ENCODE peak calls at places on chromosomes 7 and 10, in ten cellular contexts. One of them, this sample, is unnamed.
A peak's percentile ranks its signal among the peaks of the same experiment; 100 is the strongest.

GRCh38 chr7:70027864-70028263 is 429.6 kb downstream of the AUTS2 start:
- DNase-seq in effector memory CD4-positive, alpha-beta T cell: no peak
- DNase-seq in colonic mucosa: no peak
- DNase-seq in PC-3: no peak
- DNase-seq in HCT116: no peak
- DNase-seq in Peyer's patch: no peak
- DNase-seq in ascending aorta: no peak
- DNase-seq in brain microvascular endothelial cell: no peak
- DNase-seq in mammary epithelial cell: no peak
- DNase-seq in transverse colon: no peak
- DNase-seq in this sample: no peak

GRCh38 chr10:57785546-57785945 is 482.1 kb downstream of the IPMK start:
- DNase-seq in HCT116: no peak
- DNase-seq in PC-3: peak; percentile 89
- DNase-seq in mammary epithelial cell: peak; percentile 60
- DNase-seq in brain microvascular endothelial cell: no peak
- DNase-seq in Peyer's patch: no peak
- DNase-seq in colonic mucosa: no peak
- DNase-seq in effector memory CD4-positive, alpha-beta T cell: no peak
- DNase-seq in transverse colon: no peak
- DNase-seq in ascending aorta: no peak
- DNase-seq in this sample: no peak

GRCh38 chr7:47581442-47581820 is 480 bp downstream of the TNS3 start:
- DNase-seq in Peyer's patch: peak; percentile 74
- DNase-seq in mammary epithelial cell: no peak
- DNase-seq in brain microvascular endothelial cell: no peak
- DNase-seq in HCT116: no peak
- DNase-seq in effector memory CD4-positive, alpha-beta T cell: no peak
- DNase-seq in ascending aorta: no peak
- DNase-seq in PC-3: peak; percentile 25
- DNase-seq in colonic mucosa: peak; percentile 80
- DNase-seq in transverse colon: peak; percentile 63
- DNase-seq in this sample: no peak

GRCh38 chr10:70781461-70782051 is 3.6 kb downstream of the TBATA start:
- DNase-seq in Peyer's patch: no peak
- DNase-seq in effector memory CD4-positive, alpha-beta T cell: no peak
- DNase-seq in ascending aorta: no peak
- DNase-seq in HCT116: no peak
- DNase-seq in transverse colon: no peak
- DNase-seq in mammary epithelial cell: no peak
- DNase-seq in brain microvascular endothelial cell: no peak
- DNase-seq in colonic mucosa: no peak
- DNase-seq in PC-3: no peak
- DNase-seq in this sample: no peak

GRCh38 chr7:143015102-143015501 is 11.8 kb downstream of the OR9A2 start:
- DNase-seq in mammary epithelial cell: no peak
- DNase-seq in ascending aorta: no peak
- DNase-seq in HCT116: no peak
- DNase-seq in PC-3: no peak
- DNase-seq in brain microvascular endothelial cell: no peak
- DNase-seq in Peyer's patch: no peak
- DNase-seq in colonic mucosa: no peak
- DNase-seq in effector memory CD4-positive, alpha-beta T cell: no peak
- DNase-seq in transverse colon: no peak
- DNase-seq in this sample: no peak

GRCh38 chr7:21945374-21946227 is at the start of gene CDCA7L:
- DNase-seq in transverse colon: peak; percentile 81
- DNase-seq in HCT116: peak; percentile 71
- DNase-seq in effector memory CD4-positive, alpha-beta T cell: peak; percentile 3
- DNase-seq in PC-3: peak; percentile 75
- DNase-seq in mammary epithelial cell: peak; percentile 81
- DNase-seq in brain microvascular endothelial cell: peak; percentile 54
- DNase-seq in Peyer's patch: peak; percentile 89
- DNase-seq in colonic mucosa: peak; percentile 86
- DNase-seq in ascending aorta: no peak
- DNase-seq in this sample: peak; percentile 67

GRCh38 chr7:122686360-122686878 is 12.5 kb downstream of the RNF133 start:
- DNase-seq in ascending aorta: no peak
- DNase-seq in mammary epithelial cell: no peak
- DNase-seq in brain microvascular endothelial cell: no peak
- DNase-seq in HCT116: no peak
- DNase-seq in effector memory CD4-positive, alpha-beta T cell: no peak
- DNase-seq in transverse colon: no peak
- DNase-seq in Peyer's patch: no peak
- DNase-seq in colonic mucosa: no peak
- DNase-seq in PC-3: no peak
- DNase-seq in this sample: no peak

GRCh38 chr10:84008878-84009277 is 130.4 kb upstream of the GHITM start:
- DNase-seq in ascending aorta: no peak
- DNase-seq in PC-3: peak; percentile 17
- DNase-seq in colonic mucosa: peak; percentile 46
- DNase-seq in mammary epithelial cell: no peak
- DNase-seq in effector memory CD4-positive, alpha-beta T cell: no peak
- DNase-seq in Peyer's patch: peak; percentile 61
- DNase-seq in HCT116: peak; percentile 21
- DNase-seq in transverse colon: peak; percentile 41
- DNase-seq in brain microvascular endothelial cell: no peak
- DNase-seq in this sample: no peak

GRCh38 chr10:78196964-78197363 is 163.3 kb downstream of the RPS24 start:
- DNase-seq in mammary epithelial cell: peak; percentile 95
- DNase-seq in effector memory CD4-positive, alpha-beta T cell: no peak
- DNase-seq in ascending aorta: no peak
- DNase-seq in transverse colon: no peak
- DNase-seq in PC-3: peak; percentile 80
- DNase-seq in Peyer's patch: no peak
- DNase-seq in brain microvascular endothelial cell: peak; percentile 36
- DNase-seq in colonic mucosa: no peak
- DNase-seq in HCT116: no peak
- DNase-seq in this sample: no peak

GRCh38 chr10:12708921-12709320 is 292.6 kb downstream of the CCDC3 start:
- DNase-seq in transverse colon: no peak
- DNase-seq in ascending aorta: no peak
- DNase-seq in brain microvascular endothelial cell: peak; percentile 49
- DNase-seq in Peyer's patch: no peak
- DNase-seq in mammary epithelial cell: no peak
- DNase-seq in effector memory CD4-positive, alpha-beta T cell: no peak
- DNase-seq in PC-3: peak; percentile 39
- DNase-seq in colonic mucosa: no peak
- DNase-seq in HCT116: no peak
- DNase-seq in this sample: no peak

GRCh38 chr10:120012566-120012965 is 120.0 kb downstream of the SEC23IP start:
- DNase-seq in mammary epithelial cell: peak; percentile 74
- DNase-seq in HCT116: no peak
- DNase-seq in PC-3: peak; percentile 87
- DNase-seq in colonic mucosa: no peak
- DNase-seq in ascending aorta: no peak
- DNase-seq in Peyer's patch: no peak
- DNase-seq in brain microvascular endothelial cell: no peak
- DNase-seq in transverse colon: no peak
- DNase-seq in effector memory CD4-positive, alpha-beta T cell: no peak
- DNase-seq in this sample: no peak

GRCh38 chr10:132793213-132793612 is 7.3 kb upstream of the NKX6-2 start:
- DNase-seq in mammary epithelial cell: no peak
- DNase-seq in effector memory CD4-positive, alpha-beta T cell: no peak
- DNase-seq in transverse colon: no peak
- DNase-seq in brain microvascular endothelial cell: no peak
- DNase-seq in HCT116: no peak
- DNase-seq in colonic mucosa: no peak
- DNase-seq in PC-3: no peak
- DNase-seq in Peyer's patch: no peak
- DNase-seq in ascending aorta: no peak
- DNase-seq in this sample: no peak

GRCh38 chr10:132793871-132794849 is 8.2 kb upstream of the NKX6-2 start:
- DNase-seq in effector memory CD4-positive, alpha-beta T cell: no peak
- DNase-seq in HCT116: no peak
- DNase-seq in PC-3: no peak
- DNase-seq in ascending aorta: no peak
- DNase-seq in mammary epithelial cell: no peak
- DNase-seq in colonic mucosa: no peak
- DNase-seq in Peyer's patch: no peak
- DNase-seq in transverse colon: no peak
- DNase-seq in brain microvascular endothelial cell: no peak
- DNase-seq in this sample: no peak

GRCh38 chr10:132790934-132791829 is 5.2 kb upstream of the NKX6-2 start:
- DNase-seq in brain microvascular endothelial cell: no peak
- DNase-seq in PC-3: no peak
- DNase-seq in transverse colon: no peak
- DNase-seq in ascending aorta: no peak
- DNase-seq in colonic mucosa: no peak
- DNase-seq in effector memory CD4-positive, alpha-beta T cell: no peak
- DNase-seq in HCT116: no peak
- DNase-seq in Peyer's patch: no peak
- DNase-seq in mammary epithelial cell: no peak
- DNase-seq in this sample: no peak

GRCh38 chr10:132790470-132790869 is 4.5 kb upstream of the NKX6-2 start:
- DNase-seq in Peyer's patch: no peak
- DNase-seq in colonic mucosa: no peak
- DNase-seq in PC-3: no peak
- DNase-seq in effector memory CD4-positive, alpha-beta T cell: no peak
- DNase-seq in transverse colon: no peak
- DNase-seq in mammary epithelial cell: no peak
- DNase-seq in brain microvascular endothelial cell: no peak
- DNase-seq in ascending aorta: no peak
- DNase-seq in HCT116: no peak
- DNase-seq in this sample: no peak

GRCh38 chr10:132792796-132793195 is 6.8 kb upstream of the NKX6-2 start:
- DNase-seq in ascending aorta: no peak
- DNase-seq in HCT116: no peak
- DNase-seq in transverse colon: no peak
- DNase-seq in Peyer's patch: no peak
- DNase-seq in colonic mucosa: no peak
- DNase-seq in brain microvascular endothelial cell: no peak
- DNase-seq in mammary epithelial cell: no peak
- DNase-seq in effector memory CD4-positive, alpha-beta T cell: no peak
- DNase-seq in PC-3: no peak
- DNase-seq in this sample: no peak
- H3K27me3 ChIP-seq in ascending aorta: peaks cover 10% of the 10 kb centered on the region
- H3K27me3 ChIP-seq in HCT116: no peaks in the 10 kb centered on the region
- H3K27me3 ChIP-seq in transverse colon: peaks cover 49% of the 10 kb centered on the region
- H3K27me3 ChIP-seq in Peyer's patch: no peaks in the 10 kb centered on the region
- H3K27me3 ChIP-seq in colonic mucosa: peaks cover 26% of the 10 kb centered on the region
- H3K27me3 ChIP-seq in brain microvascular endothelial cell: peaks cover 31% of the 10 kb centered on the region
- H3K27me3 ChIP-seq in mammary epithelial cell: peaks cover 23% of the 10 kb centered on the region
- H3K27me3 ChIP-seq in effector memory CD4-positive, alpha-beta T cell: peaks cover 17% of the 10 kb centered on the region
- H3K27me3 ChIP-seq in PC-3: peaks cover 17% of the 10 kb centered on the region
- H3K27me3 ChIP-seq in this sample: peaks cover 3% of the 10 kb centered on the region

GRCh38 chr7:116356333-116356965 is 143.1 kb upstream of the CAV2 start:
- DNase-seq in effector memory CD4-positive, alpha-beta T cell: no peak
- DNase-seq in HCT116: no peak
- DNase-seq in PC-3: no peak
- DNase-seq in brain microvascular endothelial cell: no peak
- DNase-seq in ascending aorta: no peak
- DNase-seq in Peyer's patch: no peak
- DNase-seq in transverse colon: no peak
- DNase-seq in colonic mucosa: no peak
- DNase-seq in mammary epithelial cell: no peak
- DNase-seq in this sample: no peak
- H3K27ac ChIP-seq in effector memory CD4-positive, alpha-beta T cell: no peak overlapping the region
- H3K27ac ChIP-seq in HCT116: peak overlapping the region; percentile 89
- H3K27ac ChIP-seq in PC-3: peak overlapping the region; percentile 91
- H3K27ac ChIP-seq in brain microvascular endothelial cell: peak overlapping the region; percentile 88
- H3K27ac ChIP-seq in ascending aorta: peak overlapping the region; percentile 88
- H3K27ac ChIP-seq in Peyer's patch: no peak overlapping the region
- H3K27ac ChIP-seq in transverse colon: peak overlapping the region; percentile 87
- H3K27ac ChIP-seq in colonic mucosa: peak overlapping the region; percentile 6
- H3K27ac ChIP-seq in mammary epithelial cell: peak overlapping the region; percentile 100
- H3K27ac ChIP-seq in this sample: no peak overlapping the region

DNA sequence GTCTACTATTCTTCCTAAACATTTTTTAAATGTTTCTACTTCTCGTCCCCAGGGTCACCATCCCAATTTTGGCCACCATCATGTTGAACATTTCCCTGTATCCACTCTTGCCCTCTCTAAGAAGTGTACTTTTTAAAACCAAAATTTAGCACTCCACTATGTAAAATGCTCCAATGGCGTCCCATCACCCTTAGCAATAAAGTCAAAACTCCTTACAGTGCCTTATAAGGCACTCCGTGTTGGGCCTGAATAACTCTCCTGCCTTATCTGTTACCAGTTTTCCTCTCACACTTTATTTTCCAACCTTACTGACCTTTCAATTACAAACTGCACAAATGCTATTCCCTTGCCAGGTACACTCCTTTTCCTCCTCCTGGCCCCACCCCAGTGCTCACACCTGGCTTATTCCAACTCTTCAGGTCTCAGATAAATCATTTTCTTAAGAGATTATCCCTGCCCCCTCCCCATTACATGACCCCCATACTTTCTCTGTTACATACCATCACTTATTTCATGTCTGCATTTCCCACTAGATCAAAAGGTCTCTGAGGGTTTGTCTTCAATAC is 1.3 kb downstream of the TMEM168 start:
- DNase-seq in PC-3: no peak
- DNase-seq in mammary epithelial cell: no peak
- DNase-seq in colonic mucosa: peak; percentile 63
- DNase-seq in Peyer's patch: no peak
- DNase-seq in brain microvascular endothelial cell: no peak
- DNase-seq in transverse colon: peak; percentile 48
- DNase-seq in ascending aorta: no peak
- DNase-seq in HCT116: no peak
- DNase-seq in effector memory CD4-positive, alpha-beta T cell: no peak
- DNase-seq in this sample: no peak
- H3K4me3 ChIP-seq in PC-3: peak overlapping the region; percentile 77
- H3K4me3 ChIP-seq in mammary epithelial cell: peak overlapping the region; percentile 56
- H3K4me3 ChIP-seq in colonic mucosa: peak overlapping the region; percentile 72
- H3K4me3 ChIP-seq in Peyer's patch: peak overlapping the region; percentile 79
- H3K4me3 ChIP-seq in brain microvascular endothelial cell: peak overlapping the region; percentile 95
- H3K4me3 ChIP-seq in transverse colon: no peak overlapping the region
- H3K4me3 ChIP-seq in ascending aorta: peak overlapping the region; percentile 90
- H3K4me3 ChIP-seq in HCT116: peak overlapping the region; percentile 75
- H3K4me3 ChIP-seq in effector memory CD4-positive, alpha-beta T cell: peak overlapping the region; percentile 96
- H3K4me3 ChIP-seq in this sample: peak overlapping the region; percentile 98

GRCh38 chr7:5086256-5086655 is 40.6 kb downstream of the RBAK start:
- DNase-seq in transverse colon: no peak
- DNase-seq in mammary epithelial cell: no peak
- DNase-seq in effector memory CD4-positive, alpha-beta T cell: no peak
- DNase-seq in ascending aorta: no peak
- DNase-seq in colonic mucosa: no peak
- DNase-seq in PC-3: no peak
- DNase-seq in HCT116: no peak
- DNase-seq in brain microvascular endothelial cell: no peak
- DNase-seq in Peyer's patch: no peak
- DNase-seq in this sample: no peak
- H3K27me3 ChIP-seq in transverse colon: peaks cover 19% of the 10 kb centered on the region
- H3K27me3 ChIP-seq in mammary epithelial cell: no peaks in the 10 kb centered on the region
- H3K27me3 ChIP-seq in effector memory CD4-positive, alpha-beta T cell: no peaks in the 10 kb centered on the region
- H3K27me3 ChIP-seq in ascending aorta: no peaks in the 10 kb centered on the region
- H3K27me3 ChIP-seq in colonic mucosa: no peaks in the 10 kb centered on the region
- H3K27me3 ChIP-seq in PC-3: no peaks in the 10 kb centered on the region
- H3K27me3 ChIP-seq in HCT116: no peaks in the 10 kb centered on the region
- H3K27me3 ChIP-seq in brain microvascular endothelial cell: no peaks in the 10 kb centered on the region
- H3K27me3 ChIP-seq in Peyer's patch: no peaks in the 10 kb centered on the region
- H3K27me3 ChIP-seq in this sample: no peaks in the 10 kb centered on the region

This sample was measured in naive thymus-derived CD4-positive, alpha-beta T cell.